ENCODE peak calls at places on chromosomes 4 and X, in nine cellular contexts. M, Z, Y, X, H, I, U, W and F are unnamed samples.

GRCh38 chr4:184322328-184323025 is 104.8 kb upstream of the ENPP6 start:
- DNase-seq in Z (no peak), H (no peak), X (no peak), M (no peak), U (no peak), I (no peak), W (no peak), Y (no peak), F (no peak)

GRCh38 chr4:81523672-81524436 is 52.1 kb upstream of the RASGEF1B start:
- DNase-seq in Y (no peak), U (no peak), H (no peak), I (no peak), M (no peak), W (no peak), X (no peak), Z (no peak), F (no peak)

GRCh38 chr4:102663073-102663472 is 97.7 kb downstream of the MANBA start:
- DNase-seq in X (no peak), U (no peak), Y (peak; percentile 55), M (no peak), I (no peak), Z (no peak), W (no peak), H (no peak), F (no peak)

GRCh38 chrX:97399400-97399799 is 515.7 kb downstream of the RPA4 start:
- DNase-seq in Z (no peak), X (no peak), U (no peak), I (no peak), M (no peak), H (no peak), Y (peak; percentile 38), W (peak; percentile 44), F (peak; percentile 82)

GRCh38 chr4:146949559-146949958 is 3.9 kb upstream of the TTC29 start:
- DNase-seq in H (no peak), U (no peak), Y (no peak), M (no peak), X (no peak), W (no peak), Z (no peak), I (no peak), F (no peak)

GRCh38 chr4:149589826-149590225 is 225.8 kb downstream of the IQCM start:
- DNase-seq in Z (no peak), M (no peak), U (no peak), X (no peak), H (no peak), I (no peak), W (no peak), Y (no peak), F (no peak)

GRCh38 chr4:113057891-113058290 is 8.4 kb downstream of the ANK2 start:
- DNase-seq in Z (no peak), Y (no peak), H (no peak), X (peak; percentile 53), M (no peak), W (no peak), I (no peak), U (no peak), F (no peak)

GRCh38 chr4:22962186-22962786 is 269.5 kb downstream of the GBA3 start:
- DNase-seq in W (no peak), M (peak; percentile 49), Z (no peak), Y (peak; percentile 2), U (peak; percentile 53), I (no peak), H (no peak), X (peak; percentile 36), F (peak; percentile 1)

GRCh38 chrX:43881410-43882293 is 598 bp downstream of the MAOB start:
- DNase-seq in Z (no peak), U (no peak), H (peak; percentile 10), M (no peak), I (no peak), X (no peak), Y (no peak), W (no peak), F (no peak)

GRCh38 chr4:148044889-148045352 is 313.0 kb downstream of the ARHGAP10 start:
- DNase-seq in M (no peak), W (peak; percentile 43), Y (peak; percentile 23), U (no peak), I (no peak), Z (no peak), X (no peak), H (no peak), F (peak; percentile 74)

GRCh38 chr4:138217567-138217966 is 24.6 kb downstream of the SLC7A11 start:
- DNase-seq in H (no peak), X (no peak), Z (no peak), W (no peak), U (peak; percentile 60), M (no peak), I (no peak), Y (no peak), F (no peak)

GRCh38 chr4:85932371-85933305 is 427.2 kb downstream of the MAPK10 start:
- DNase-seq in W (no peak), I (peak; percentile 70), M (peak; percentile 22), X (no peak), Y (peak; percentile 62), U (no peak), H (no peak), Z (no peak), F (no peak)

GRCh38 chrX:71253253-71254091 is 468 bp downstream of the ZMYM3 start:
- DNase-seq in X (no peak), I (no peak), Y (peak; percentile 51), Z (peak; percentile 29), W (no peak), M (peak; percentile 60), H (peak; percentile 46), U (peak; percentile 78), F (peak; percentile 57)

GRCh38 chr4:156971623-156972369 is at the start of gene PDGFC:
- DNase-seq in Y (peak; percentile 78), Z (peak; percentile 80), X (no peak), W (no peak), I (peak; percentile 94), H (peak; percentile 67), U (peak; percentile 93), M (peak; percentile 88), F (no peak)

DNA sequence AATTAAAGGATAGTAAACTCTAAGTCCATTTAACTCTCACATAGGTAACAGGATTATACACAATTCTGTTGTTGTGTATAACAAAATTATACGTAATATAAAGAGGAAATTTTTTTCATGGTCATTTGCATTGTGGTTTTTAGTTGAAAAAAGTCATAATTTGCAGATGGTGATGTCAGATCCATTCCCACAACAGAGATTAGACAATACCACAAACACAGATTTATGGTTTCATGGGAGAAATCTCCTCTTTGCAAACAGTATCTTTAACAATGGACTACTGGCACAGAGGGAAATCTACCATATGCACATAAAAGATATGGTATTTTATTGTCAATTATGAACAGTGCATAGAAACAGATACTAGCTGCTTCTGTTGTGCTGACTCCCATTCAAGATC is 126.3 kb downstream of the DKK2 start:
- DNase-seq in I (no peak), W (no peak), H (no peak), U (no peak), X (no peak), Z (no peak), Y (no peak), M (no peak), F (no peak)
- TF ChIP-seq CTCF in I (no peak), W (no peak), H (no peak), U (no peak), X (no peak), Z (no peak), Y (no peak), M (no peak), F (no peak)

GRCh38 chr4:173264960-173265281 is 69.2 kb downstream of the HMGB2 start:
- DNase-seq in M (no peak), X (no peak), Y (no peak), U (no peak), I (no peak), W (no peak), H (no peak), Z (no peak), F (no peak)

GRCh38 chr4:173261052-173261451 is 73.1 kb downstream of the HMGB2 start:
- DNase-seq in U (no peak), Y (no peak), Z (no peak), H (no peak), X (no peak), W (no peak), I (no peak), M (no peak), F (no peak)

GRCh38 chr4:173264245-173264959 is 69.8 kb downstream of the HMGB2 start:
- DNase-seq in M (peak; percentile 10), Y (peak; percentile 77), Z (peak; percentile 26), H (peak; percentile 31), I (no peak), U (peak; percentile 20), W (no peak), X (no peak), F (peak; percentile 66)

GRCh38 chr4:173259310-173259709 is 74.8 kb downstream of the HMGB2 start:
- DNase-seq in Z (no peak), X (no peak), Y (no peak), W (no peak), I (no peak), U (no peak), H (no peak), M (no peak), F (no peak)

DNA sequence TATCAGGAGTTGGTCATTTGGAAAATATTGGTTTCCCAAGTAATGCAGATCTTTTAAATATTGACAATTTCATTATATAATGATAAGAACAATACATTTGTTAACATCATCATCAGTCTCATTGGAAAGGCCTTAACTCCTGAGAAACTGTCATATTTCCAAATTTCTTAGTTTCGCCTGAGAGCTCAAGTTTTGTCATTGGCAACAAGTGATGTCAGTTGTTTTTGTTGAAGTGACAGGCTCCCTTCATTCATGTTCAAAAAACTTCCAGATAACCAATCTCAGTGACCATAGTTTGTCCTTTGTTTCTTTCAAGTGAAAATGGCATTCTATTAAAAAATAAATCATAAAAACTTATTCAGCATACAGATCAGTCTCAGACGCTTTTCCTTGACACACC is 71.8 kb downstream of the HMGB2 start:
- DNase-seq in Y (no peak), M (no peak), I (no peak), H (no peak), Z (no peak), U (no peak), X (no peak), W (no peak), F (no peak)
- H3K4me3 ChIP-seq in Y (no peak overlapping the region), M (no peak overlapping the region), I (no peak overlapping the region), H (no peak overlapping the region), Z (no peak overlapping the region), U (no peak overlapping the region), X (no peak overlapping the region), W (no peak overlapping the region), F (no peak overlapping the region)

DNA sequence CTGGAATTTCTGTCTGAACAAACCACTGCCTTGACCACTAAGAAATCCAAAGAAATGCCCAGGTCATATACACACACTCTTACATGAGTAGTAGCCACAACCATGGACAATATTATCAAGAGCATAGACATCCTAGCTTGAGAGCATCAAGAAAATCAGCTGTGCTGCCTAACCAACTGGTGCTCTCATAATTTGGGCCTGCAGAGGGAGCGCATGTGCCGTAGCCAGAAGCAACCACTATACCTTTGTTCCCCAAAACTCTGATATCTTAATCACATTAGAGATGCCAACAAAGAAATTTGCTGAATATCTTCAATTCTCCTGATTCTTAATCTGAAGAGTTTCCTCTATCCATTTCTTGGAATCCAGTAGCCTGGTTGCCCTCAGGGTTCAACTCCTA is 163.6 kb downstream of the ZNF674 start:
- DNase-seq in U (peak; percentile 72), Y (peak; percentile 19), I (no peak), X (no peak), M (peak; percentile 25), W (peak; percentile 4), H (peak; percentile 12), Z (no peak), F (peak; percentile 47)
- TF ChIP-seq CTCF in U (peak; percentile 74), Y (peak; percentile 44), I (no peak), X (peak; percentile 57), M (peak; percentile 44), W (peak; percentile 65), H (no peak), Z (no peak), F (peak; percentile 50)

GRCh38 chr4:70948665-70949284 is 44.7 kb upstream of the DCK start:
- DNase-seq in M (no peak), Z (no peak), U (no peak), W (no peak), I (no peak), Y (no peak), X (no peak), H (no peak), F (peak; percentile 21)
- H3K4me3 ChIP-seq in M (no peak overlapping the region), Z (no peak overlapping the region), U (no peak overlapping the region), W (no peak overlapping the region), I (no peak overlapping the region), Y (no peak overlapping the region), X (no peak overlapping the region), H (no peak overlapping the region), F (no peak overlapping the region)